ENCODE peak calls at places on chromosomes 12 and 14, in five cellular contexts. Q is SK-N-SH, F is HepG2, U is K562, C is GM12878. S is an unnamed sample.

GRCh38 chr12:110844551-110845395 is 2.0 kb upstream of the CCDC63 start:
- DNase-seq in Q (peak; percentile 71), F (no peak), U (no peak), C (no peak), S (no peak)

GRCh38 chr14:61512026-61512425 is 183.3 kb upstream of the HIF1A start:
- DNase-seq in Q (no peak), F (no peak), U (no peak), C (no peak), S (no peak)

GRCh38 chr14:61388976-61389576 is 67.7 kb downstream of the PRKCH start:
- DNase-seq in Q (no peak), F (no peak), U (no peak), C (no peak), S (no peak)

GRCh38 chr12:38367506-38367905 is 50.9 kb downstream of the ALG10B start:
- DNase-seq in Q (no peak), F (no peak), U (no peak), C (no peak), S (no peak)

GRCh38 chr12:27237790-27238771 is 6.0 kb upstream of the STK38L start:
- DNase-seq in Q (no peak), F (no peak), U (no peak), C (peak; percentile 72), S (peak; percentile 87)

GRCh38 chr14:36649872-36650650 is 11.6 kb upstream of the PAX9 start:
- DNase-seq in Q (no peak), F (no peak), U (no peak), C (no peak), S (no peak)

GRCh38 chr12:109387425-109388166 is 39.9 kb downstream of the MYO1H start:
- DNase-seq in Q (peak; percentile 31), F (peak; percentile 73), U (peak; percentile 27), C (no peak), S (peak; percentile 16)

GRCh38 chr12:62995097-62995496 is 60.1 kb upstream of the PPM1H start:
- DNase-seq in Q (no peak), F (no peak), U (no peak), C (no peak), S (no peak)

DNA sequence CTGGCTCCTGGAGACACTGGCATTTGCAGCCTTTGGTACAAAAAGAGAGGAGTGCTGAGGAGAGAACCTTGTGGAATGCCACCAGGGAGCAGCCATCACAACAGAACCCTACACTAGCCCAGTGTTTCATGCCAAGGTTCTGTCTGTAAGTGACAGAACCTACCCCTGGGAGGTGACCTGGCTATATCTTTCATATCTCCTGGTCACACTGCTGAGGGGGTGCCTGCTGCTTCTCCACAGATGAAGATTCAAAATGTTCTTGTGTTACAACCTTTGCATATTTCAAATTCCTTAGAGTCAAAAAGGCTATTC is 12.7 kb upstream of the EIF4B start:
- DNase-seq in Q (no peak), F (no peak), U (no peak), C (no peak), S (no peak)
- H3K27ac ChIP-seq in Q (no peak overlapping the region), F (peak overlapping the region; percentile 99), U (peak overlapping the region; percentile 87), C (no peak overlapping the region), S (no peak overlapping the region)

DNA sequence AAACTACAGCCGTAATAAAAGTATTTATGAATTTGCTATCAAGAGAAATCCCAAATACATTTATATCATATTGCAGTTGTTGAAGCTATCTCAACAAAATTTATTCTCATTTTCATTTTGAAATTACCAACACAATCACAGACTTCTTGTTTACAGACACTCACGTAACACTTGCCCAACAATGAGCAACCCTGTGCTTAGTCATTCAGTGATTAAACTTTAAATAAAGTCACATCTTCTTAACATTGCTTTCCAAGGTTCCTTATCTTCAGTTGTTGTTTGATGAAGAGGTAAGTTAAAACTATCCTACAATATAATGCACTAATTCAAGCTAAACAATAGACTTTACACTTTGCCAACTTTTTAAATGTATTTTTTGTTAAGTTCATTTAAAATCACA is 601.8 kb downstream of the SLC16A7 start:
- DNase-seq in Q (no peak), F (no peak), U (no peak), C (no peak), S (no peak)
- TF ChIP-seq GABPA in Q (no peak), F (no peak), U (no peak), C (no peak), S (no peak)

DNA sequence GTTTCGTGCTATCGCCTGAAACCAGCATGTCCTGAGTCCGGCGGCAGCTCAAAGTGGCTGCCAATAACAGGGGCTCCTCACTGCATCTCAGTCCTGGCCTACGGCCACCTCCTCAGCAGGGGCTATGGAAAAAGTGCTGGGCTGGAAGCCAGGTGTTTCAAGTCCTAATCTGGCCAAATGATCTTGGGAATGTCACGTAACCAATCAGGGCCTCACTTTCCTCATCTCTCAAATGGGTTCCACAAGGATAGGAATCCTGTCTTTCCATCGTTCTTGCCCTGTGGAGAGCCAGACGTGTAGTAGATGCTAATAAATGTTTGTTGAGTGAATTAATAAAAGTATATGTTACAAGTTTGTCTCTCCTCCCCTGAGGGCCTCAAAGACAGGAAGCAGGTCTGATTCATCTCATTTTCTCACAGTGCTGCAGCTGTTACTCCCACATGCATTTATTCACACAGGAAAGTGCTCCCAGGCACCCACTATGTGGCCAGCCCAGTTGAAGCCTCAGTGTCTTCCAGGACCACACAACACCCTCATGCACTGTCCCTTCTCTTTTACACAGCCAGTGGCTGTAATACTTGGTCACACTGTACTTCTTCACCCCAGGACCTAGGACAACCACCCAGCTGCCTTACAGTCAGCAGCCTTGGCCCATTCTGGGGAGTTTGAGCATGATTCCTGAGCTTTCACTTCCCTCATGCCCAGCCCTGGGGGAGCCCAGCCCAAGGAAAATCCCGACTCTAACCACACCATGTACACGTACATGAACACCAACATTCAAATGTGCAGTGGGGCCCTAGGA is 5.0 kb downstream of the CMKLR1 start:
- DNase-seq in Q (no peak), F (no peak), U (no peak), C (peak; percentile 84), S (peak; percentile 54)
- TF ChIP-seq REST in Q (no peak), F (no peak), U (no peak), C (no peak), S (no peak)

GRCh38 chr12:115871714-115872113 is 405.8 kb downstream of the MED13L start:
- DNase-seq in Q (peak; percentile 53), F (peak; percentile 45), U (peak; percentile 62), C (no peak), S (no peak)

GRCh38 chr12:115872212-115872611 is 405.3 kb downstream of the MED13L start:
- DNase-seq in Q (no peak), F (peak; percentile 59), U (no peak), C (no peak), S (no peak)

GRCh38 chr12:115870527-115870926 is 407.0 kb downstream of the MED13L start:
- DNase-seq in Q (no peak), F (no peak), U (no peak), C (no peak), S (no peak)

GRCh38 chr12:115873416-115874082 is 403.9 kb downstream of the MED13L start:
- DNase-seq in Q (no peak), F (peak; percentile 23), U (no peak), C (no peak), S (no peak)

DNA sequence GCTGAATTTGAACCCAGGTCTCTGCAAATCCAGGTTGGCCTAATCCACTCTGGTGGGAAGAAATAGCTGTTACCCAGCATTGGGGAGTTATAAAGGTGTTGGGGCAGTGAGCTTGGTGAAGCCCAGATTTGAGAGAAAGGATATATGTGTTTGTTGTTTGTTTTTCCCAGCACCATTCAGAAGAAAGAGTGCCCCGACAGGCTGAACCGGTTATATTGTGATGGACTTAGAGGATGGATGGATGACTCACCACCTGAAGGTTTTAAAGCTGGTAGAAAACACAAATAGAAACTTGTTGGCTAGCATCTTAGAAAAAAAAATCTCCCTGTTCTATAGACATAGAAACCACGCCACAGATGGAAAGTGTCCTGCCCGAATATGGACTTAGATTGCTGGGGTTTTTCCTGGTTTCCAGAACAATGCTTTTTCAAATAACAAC is 404.6 kb downstream of the MED13L start:
- DNase-seq in Q (no peak), F (peak; percentile 16), U (no peak), C (no peak), S (no peak)
- H3K27ac ChIP-seq in Q (no peak overlapping the region), F (no peak overlapping the region), U (no peak overlapping the region), C (no peak overlapping the region), S (no peak overlapping the region)

GRCh38 chr14:77058785-77059184 is 30.3 kb upstream of the IRF2BPL start:
- DNase-seq in Q (no peak), F (no peak), U (no peak), C (no peak), S (no peak)

GRCh38 chr14:77059276-77059934 is 30.9 kb upstream of the IRF2BPL start:
- DNase-seq in Q (no peak), F (peak; percentile 51), U (peak; percentile 75), C (no peak), S (no peak)

GRCh38 chr14:77063581-77064289 is 34.3 kb upstream of the CIPC start:
- DNase-seq in Q (no peak), F (no peak), U (no peak), C (no peak), S (no peak)

GRCh38 chr14:77062261-77062660 is 33.8 kb upstream of the IRF2BPL start:
- DNase-seq in Q (no peak), F (no peak), U (no peak), C (no peak), S (no peak)

GRCh38 chr14:77061630-77062029 is 33.1 kb upstream of the IRF2BPL start:
- DNase-seq in Q (no peak), F (no peak), U (no peak), C (no peak), S (no peak)
- TF ChIP-seq GABPA in Q (no peak), F (no peak), U (no peak), C (no peak), S (no peak)

GRCh38 chr12:65699251-65699650 is 125.0 kb upstream of the HMGA2 start:
- DNase-seq in Q (no peak), F (no peak), U (no peak), C (no peak), S (no peak)
- TF ChIP-seq REST in Q (no peak), F (no peak), U (no peak), C (no peak), S (no peak)

DNA sequence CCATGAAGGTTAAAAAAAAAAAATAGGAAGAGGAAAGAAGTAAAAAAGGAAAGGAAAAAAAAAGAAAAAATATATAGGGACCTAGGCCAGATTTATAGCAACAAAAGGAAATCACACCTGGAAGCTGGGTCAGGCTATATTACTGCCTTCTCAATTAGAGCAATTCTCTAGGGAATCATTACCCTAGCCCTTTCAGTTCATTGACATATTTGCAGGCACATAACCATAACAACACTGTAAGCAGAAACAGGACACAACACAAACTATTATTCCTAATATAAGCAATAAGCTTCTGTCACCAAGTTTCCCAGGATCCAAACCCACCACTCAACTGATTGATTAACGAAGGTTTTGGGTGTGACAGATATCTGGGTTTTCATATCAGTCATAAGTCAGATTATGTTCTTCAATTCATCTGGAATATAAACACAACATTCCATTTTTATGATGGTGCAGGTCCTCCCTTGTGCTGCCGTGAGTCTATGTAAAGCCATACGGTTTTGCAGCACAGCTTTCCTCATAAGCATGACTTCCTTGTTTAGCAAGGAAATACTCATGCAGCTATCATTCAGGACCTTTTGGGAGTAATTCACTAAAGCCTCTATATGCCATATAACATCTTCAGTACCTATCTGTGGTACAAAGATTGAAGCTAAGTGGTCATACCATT is 4.2 kb downstream of the PCNX4 start:
- DNase-seq in Q (no peak), F (no peak), U (no peak), C (no peak), S (no peak)
- H3K27ac ChIP-seq in Q (no peak overlapping the region), F (peak overlapping the region; percentile 3), U (no peak overlapping the region), C (peak overlapping the region; percentile 56), S (no peak overlapping the region)